ENCODE peak calls at places on chromosomes 4 and X, in ten cellular contexts. W is thoracic aorta, P is stomach, E is Peyer's patch, M is prostate gland, N is tibial artery, Y is HepG2, S is right lobe of liver, X is trophoblast cell, C is tibial nerve. U is an unnamed sample.

GRCh38 chrX:9878141-9878875 is 88.8 kb upstream of the CLDN34 start:
- DNase-seq in X (no peak), Y (no peak), N (no peak), M (no peak), S (no peak), E (no peak), C (no peak), W (no peak), P (no peak), U (no peak)

GRCh38 chr4:138869631-138870030 is 145.9 kb upstream of the NOCT start:
- DNase-seq in N (no peak), S (no peak), P (no peak), E (no peak), C (no peak), Y (no peak), M (no peak), W (no peak), X (no peak), U (no peak)

GRCh38 chr4:113106076-113106475 is 56.6 kb downstream of the ANK2 start:
- DNase-seq in Y (peak; percentile 59), S (no peak), P (no peak), E (no peak), C (no peak), M (no peak), X (no peak), N (no peak), W (no peak), U (peak; percentile 18)

GRCh38 chr4:67327245-67327860 is 217.9 kb downstream of the CENPC start:
- DNase-seq in X (peak; percentile 35), C (peak; percentile 26), Y (peak; percentile 64), E (no peak), S (no peak), W (no peak), M (peak; percentile 35), P (peak; percentile 57), N (no peak), U (peak; percentile 49)

GRCh38 chrX:70052895-70053615 is 3.3 kb upstream of the AWAT2 start:
- DNase-seq in N (no peak), S (no peak), C (no peak), Y (no peak), P (no peak), W (no peak), X (no peak), E (no peak), M (no peak), U (no peak)

GRCh38 chr4:153083447-153083921 is 120.8 kb upstream of the TRIM2 start:
- DNase-seq in P (peak; percentile 69), E (peak; percentile 58), W (no peak), N (no peak), M (peak; percentile 74), C (no peak), Y (peak; percentile 72), S (peak; percentile 43), X (peak; percentile 71), U (peak; percentile 65)

GRCh38 chr4:52993771-52994170 is 131.7 kb downstream of the RASL11B start:
- DNase-seq in X (no peak), M (no peak), E (no peak), N (no peak), W (no peak), S (no peak), Y (no peak), C (no peak), P (no peak), U (no peak)

GRCh38 chr4:170071196-170071595 is 18.6 kb downstream of the AADAT start:
- DNase-seq in C (no peak), W (no peak), E (no peak), P (no peak), Y (no peak), X (peak; percentile 86), M (no peak), S (no peak), N (no peak), U (no peak)

GRCh38 chr4:89175611-89176010 is 64.3 kb downstream of the TIGD2 start:
- DNase-seq in X (no peak), E (no peak), N (no peak), Y (no peak), M (no peak), P (no peak), C (no peak), S (no peak), W (no peak), U (no peak)

GRCh38 chrX:63743596-63743995 is 41.4 kb downstream of the ARHGEF9 start:
- DNase-seq in C (no peak), S (no peak), M (no peak), E (no peak), Y (no peak), W (no peak), X (no peak), P (no peak), N (no peak), U (no peak)

GRCh38 chr4:187108846-187109245 is 385.2 kb upstream of the FAT1 start:
- DNase-seq in N (no peak), E (no peak), X (no peak), P (no peak), S (no peak), W (no peak), M (no peak), C (no peak), Y (no peak), U (no peak)

GRCh38 chrX:97399400-97399799 is 515.7 kb downstream of the RPA4 start:
- DNase-seq in P (no peak), M (no peak), E (no peak), W (no peak), C (no peak), Y (no peak), S (no peak), N (no peak), X (no peak), U (no peak)

GRCh38 chrX:150007356-150007755 is 69.1 kb upstream of the EOLA2 start:
- DNase-seq in E (no peak), N (no peak), M (no peak), P (no peak), X (no peak), Y (no peak), C (no peak), S (no peak), W (no peak), U (no peak)

GRCh38 chrX:150897371-150898319 is 823 bp downstream of the CD99L2 start:
- DNase-seq in P (peak; percentile 37), Y (no peak), M (peak; percentile 4), X (no peak), N (no peak), W (no peak), S (peak; percentile 41), C (no peak), E (no peak), U (peak; percentile 3)

GRCh38 chr4:185737489-185738037 is 74.4 kb downstream of the SORBS2 start:
- DNase-seq in N (peak; percentile 74), M (no peak), P (no peak), X (no peak), W (no peak), E (no peak), S (no peak), C (no peak), Y (no peak), U (no peak)
- H3K4me3 ChIP-seq in N (peak overlapping the region; percentile 22), M (no peak overlapping the region), P (no peak overlapping the region), X (no peak overlapping the region), W (peak overlapping the region; percentile 60), E (no peak overlapping the region), S (no peak overlapping the region), C (peak overlapping the region; percentile 2), Y (no peak overlapping the region), U (peak overlapping the region; percentile 10)

GRCh38 chr4:3118281-3118680 is 43.8 kb downstream of the HTT start:
- DNase-seq in P (no peak), X (no peak), M (no peak), S (no peak), N (no peak), C (no peak), W (no peak), Y (no peak), E (no peak), U (no peak)

GRCh38 chr4:3112979-3113469 is 38.5 kb downstream of the HTT start:
- DNase-seq in Y (peak; percentile 2), W (no peak), X (no peak), M (no peak), E (no peak), C (no peak), S (no peak), P (no peak), N (no peak), U (no peak)

GRCh38 chr4:3114377-3114776 is 39.9 kb downstream of the HTT start:
- DNase-seq in C (no peak), X (no peak), M (no peak), E (no peak), N (no peak), Y (no peak), W (no peak), S (no peak), P (no peak), U (peak; percentile 37)

GRCh38 chr4:3115637-3116300 is 41.3 kb downstream of the HTT start:
- DNase-seq in P (no peak), C (no peak), X (peak; percentile 60), S (no peak), E (no peak), W (no peak), Y (no peak), M (no peak), N (no peak), U (no peak)

DNA sequence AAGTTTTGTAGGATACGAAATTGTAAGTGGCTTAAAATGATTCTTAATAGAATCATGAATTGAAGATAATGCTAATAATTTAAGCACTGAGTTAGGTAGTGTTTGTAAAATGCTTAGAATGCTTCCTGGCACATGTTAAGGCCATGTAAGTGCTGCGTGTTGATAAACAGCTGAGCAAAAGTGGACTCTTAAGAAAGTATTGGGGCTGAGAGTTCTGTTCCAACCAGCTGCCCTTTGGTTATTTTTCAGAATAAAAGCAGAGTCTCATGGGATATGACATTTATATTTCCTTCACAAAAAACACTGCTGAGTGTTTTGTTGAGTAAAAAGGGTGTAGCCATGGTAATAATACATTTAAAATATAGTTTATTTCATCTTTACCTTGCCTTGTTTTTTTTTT is 42.5 kb downstream of the HTT start:
- DNase-seq in C (no peak), Y (no peak), P (no peak), X (no peak), S (no peak), M (no peak), N (no peak), W (no peak), E (no peak), U (no peak)
- H3K36me3 ChIP-seq in C (peaks cover 82% of the 10 kb centered on the region), Y (peaks cover 82% of the 10 kb centered on the region), P (peaks cover 74% of the 10 kb centered on the region), X (peaks cover 33% of the 10 kb centered on the region), S (peaks cover 35% of the 10 kb centered on the region), M (peaks cover 10% of the 10 kb centered on the region), N (peaks cover 77% of the 10 kb centered on the region), W (peaks cover 35% of the 10 kb centered on the region), E (no peaks in the 10 kb centered on the region), U (peaks cover 39% of the 10 kb centered on the region)

GRCh38 chrX:137025930-137026329 is 7.9 kb downstream of the GPR101 start:
- DNase-seq in N (no peak), P (no peak), C (no peak), Y (no peak), M (no peak), S (no peak), W (no peak), E (no peak), X (no peak), U (no peak)
- H3K27me3 ChIP-seq in N (peaks cover 2% of the 10 kb centered on the region), P (peaks cover 13% of the 10 kb centered on the region), C (no peaks in the 10 kb centered on the region), Y (peaks cover 3% of the 10 kb centered on the region), M (no peaks in the 10 kb centered on the region), S (no peaks in the 10 kb centered on the region), W (no peaks in the 10 kb centered on the region), E (no peaks in the 10 kb centered on the region), X (peaks cover 9% of the 10 kb centered on the region), U (no peaks in the 10 kb centered on the region)

DNA sequence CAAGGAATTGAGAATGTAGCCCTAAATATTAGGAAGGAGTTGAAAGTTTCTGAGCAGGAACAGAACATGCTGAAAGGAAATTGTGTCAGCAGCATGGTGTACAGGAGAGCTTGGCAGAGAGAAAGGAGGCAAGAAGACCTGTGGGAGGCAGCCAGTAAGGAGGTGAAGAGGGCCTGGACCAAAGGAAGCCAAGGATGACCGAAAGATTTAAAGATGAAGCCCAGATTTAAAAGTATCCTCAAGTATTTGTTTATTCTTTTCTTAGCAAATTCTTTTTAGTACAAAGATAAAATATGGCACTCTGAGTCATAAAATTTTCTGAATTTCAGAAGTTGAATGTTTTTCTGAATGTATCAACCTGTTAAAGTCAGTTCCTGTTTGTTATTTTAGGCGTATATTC is 3.5 kb downstream of the PKD2 start:
- DNase-seq in N (no peak), S (no peak), W (no peak), C (no peak), M (no peak), P (no peak), Y (no peak), X (no peak), E (no peak), U (no peak)
- H3K4me3 ChIP-seq in N (peak overlapping the region; percentile 95), S (no peak overlapping the region), W (peak overlapping the region; percentile 89), C (no peak overlapping the region), M (no peak overlapping the region), P (no peak overlapping the region), Y (no peak overlapping the region), X (no peak overlapping the region), E (no peak overlapping the region), U (no peak overlapping the region)

U was measured in SJSA1.